ENCODE peak calls at places on chromosomes 7 and 10, in eight cellular contexts. F is GM12891; J is CD8-positive, alpha-beta T cell; X is NCI-H1694 treated with DMSO at 0.1 percent for 48 hours; U is CD8-positive, alpha-beta memory T cell; W is mucosa of gallbladder; E is left ventricle myocardium superior; Q is T-helper 1 cell. S is an unnamed sample.

GRCh38 chr10:6052247-6053221 is 9.6 kb downstream of the IL2RA start:
- DNase-seq in Q (peak), F (no peak), E (no peak), W (no peak), J (peak), U (peak), X (no peak), S (no peak)

GRCh38 chr7:32163141-32163806 is 93.1 kb upstream of the PDE1C start:
- DNase-seq in U (no peak), E (peak), F (no peak), J (no peak), Q (no peak), X (peak), W (peak), S (peak)

GRCh38 chr7:90503379-90503778 is 33.9 kb downstream of the PTTG1IP2 start:
- DNase-seq in Q (no peak), J (no peak), U (no peak), X (no peak), W (no peak), E (no peak), F (no peak), S (no peak)

GRCh38 chr10:48484911-48485310 is 120.0 kb downstream of the ARHGAP22 start:
- DNase-seq in W (no peak), X (no peak), J (no peak), E (no peak), F (no peak), U (no peak), Q (no peak), S (no peak)

GRCh38 chr7:131626643-131627042 is 70.2 kb upstream of the PODXL start:
- DNase-seq in U (no peak), F (no peak), J (no peak), Q (no peak), W (no peak), X (no peak), E (no peak), S (no peak)

GRCh38 chr7:116398672-116399071 is 100.9 kb upstream of the CAV2 start:
- DNase-seq in W (no peak), Q (no peak), E (no peak), J (no peak), F (no peak), U (no peak), X (no peak), S (no peak)

GRCh38 chr7:79453558-79454324 is at the start of gene MAGI2:
- DNase-seq in W (peak), F (no peak), E (peak), Q (no peak), X (no peak), J (no peak), U (no peak), S (peak)

GRCh38 chr7:84824057-84824651 is 362.7 kb downstream of the SEMA3D start:
- DNase-seq in X (no peak), J (no peak), U (no peak), E (no peak), Q (no peak), W (no peak), F (no peak), S (no peak)

GRCh38 chr7:121832347-121832746 is 40.6 kb upstream of the PTPRZ1 start:
- DNase-seq in W (no peak), U (no peak), E (no peak), Q (no peak), F (no peak), X (no peak), J (no peak), S (peak)

GRCh38 chr10:55098452-55098851 is 297.4 kb upstream of the PCDH15 start:
- DNase-seq in J (no peak), W (no peak), Q (no peak), F (no peak), X (no peak), E (no peak), U (no peak), S (no peak)

GRCh38 chr10:116461680-116462079 is 34.0 kb downstream of the PNLIPRP3 start:
- DNase-seq in F (no peak), U (no peak), Q (no peak), X (no peak), W (no peak), J (no peak), E (no peak), S (no peak)

GRCh38 chr10:100766693-100767427 is 21.5 kb downstream of the PAX2 start:
- DNase-seq in E (no peak), Q (no peak), J (no peak), W (no peak), X (no peak), U (no peak), F (no peak), S (no peak)

GRCh38 chr7:104137511-104137910 is 70.3 kb downstream of the ORC5 start:
- DNase-seq in U (no peak), W (no peak), F (no peak), E (no peak), J (no peak), X (no peak), Q (no peak), S (peak)

GRCh38 chr7:128391805-128392204 is 18.0 kb downstream of the IMPDH1 start:
- DNase-seq in J (no peak), W (no peak), E (no peak), F (no peak), X (no peak), U (no peak), Q (no peak), S (no peak)

GRCh38 chr7:28573059-28573553 is 160.8 kb downstream of the CREB5 start:
- DNase-seq in X (peak), F (no peak), Q (no peak), W (peak), E (peak), U (no peak), J (no peak), S (peak)

GRCh38 chr7:28573751-28574295 is 161.5 kb downstream of the CREB5 start:
- DNase-seq in Q (no peak), F (no peak), X (peak), E (no peak), J (no peak), U (no peak), W (no peak), S (no peak)

GRCh38 chr7:129169705-129170319 is 18.6 kb upstream of the SMO start:
- DNase-seq in U (no peak), X (no peak), F (no peak), Q (no peak), J (no peak), E (peak), W (no peak), S (no peak)

GRCh38 chr10:33643042-33643441 is 308.6 kb upstream of the NRP1 start:
- DNase-seq in Q (no peak), J (no peak), U (no peak), W (no peak), E (no peak), F (no peak), X (no peak), S (no peak)

GRCh38 chr7:157690058-157690832 is 353.4 kb downstream of the DNAJB6 start:
- DNase-seq in F (no peak), U (peak), Q (no peak), E (no peak), J (no peak), X (no peak), W (no peak), S (no peak)

GRCh38 chr10:22505923-22506685 is 160.8 kb downstream of the SPAG6 start:
- DNase-seq in E (no peak), X (no peak), U (peak), J (peak), F (no peak), Q (no peak), W (no peak), S (no peak)

GRCh38 chr7:73343671-73344380 is 15.9 kb downstream of the FKBP6 start:
- DNase-seq in X (no peak), Q (no peak), J (no peak), F (no peak), U (no peak), E (no peak), W (no peak), S (no peak)

GRCh38 chr10:29585488-29585976 is 49.2 kb downstream of the SVIL start:
- DNase-seq in X (no peak), W (no peak), E (peak), J (no peak), F (no peak), U (no peak), Q (no peak), S (peak)

GRCh38 chr7:542935-543789 is 23.5 kb upstream of the PDGFA start:
- DNase-seq in F (no peak), Q (no peak), U (no peak), E (peak), X (no peak), W (no peak), J (no peak), S (no peak)

GRCh38 chr10:73865459-73866442 is 8.6 kb downstream of the CAMK2G start:
- DNase-seq in U (peak), W (no peak), X (no peak), F (peak), J (peak), E (peak), Q (peak), S (no peak)

GRCh38 chr10:128969551-128969950 is 497.5 kb upstream of the MGMT start:
- DNase-seq in E (no peak), Q (no peak), X (no peak), U (no peak), W (no peak), F (no peak), J (no peak), S (no peak)

GRCh38 chr7:98681496-98681895 is 64.4 kb downstream of the NPTX2 start:
- DNase-seq in J (no peak), Q (no peak), U (no peak), E (no peak), W (no peak), X (no peak), F (no peak), S (no peak)

S was measured in G401.